ENCODE peak calls at places on chromosome 4, in nine cellular contexts. O is NCI-H1417; U is NCI-H2171 treated with DMSO at 0.1 percent for 48 hours; Q is CD8-positive, alpha-beta T cell; F is activated T-cell treated with anti-CD3 and anti-CD28 coated beads, Interleukin-2, amount 50 U/mL, for 48 hours; V is astrocyte of the spinal cord; N is HuH-7; S is sigmoid colon; X is mucosa of gallbladder. L is an unnamed sample.

GRCh38 chr4:123209436-123209835 is 187.2 kb upstream of the SPRY1 start:
- DNase-seq in O (no peak), U (no peak), Q (no peak), F (no peak), V (no peak), N (no peak), S (no peak), X (no peak), L (no peak)

GRCh38 chr4:173171987-173172386 is 3.4 kb downstream of the GALNT7 start:
- DNase-seq in O (no peak), U (no peak), Q (no peak), F (no peak), V (no peak), N (no peak), S (no peak), X (no peak), L (no peak)

GRCh38 chr4:57048590-57049304 is 61.4 kb downstream of the IGFBP7 start:
- DNase-seq in O (no peak), U (no peak), Q (no peak), F (no peak), V (no peak), N (no peak), S (no peak), X (no peak), L (no peak)

GRCh38 chr4:159401791-159402380 is 299.0 kb downstream of the RAPGEF2 start:
- DNase-seq in O (no peak), U (no peak), Q (no peak), F (no peak), V (peak), N (no peak), S (no peak), X (no peak), L (no peak)

GRCh38 chr4:1577818-1578217 is 106.3 kb downstream of the FAM53A start:
- DNase-seq in O (peak), U (no peak), Q (no peak), F (no peak), V (no peak), N (no peak), S (peak), X (no peak), L (no peak)

GRCh38 chr4:69360271-69360670 is 80.0 kb downstream of the UGT2B28 start:
- DNase-seq in O (no peak), U (no peak), Q (no peak), F (no peak), V (no peak), N (no peak), S (no peak), X (peak), L (no peak)

GRCh38 chr4:94390804-94391410 is 48.3 kb upstream of the HPGDS start:
- DNase-seq in O (peak), U (peak), Q (no peak), F (no peak), V (peak), N (no peak), S (no peak), X (no peak), L (no peak)

GRCh38 chr4:180084561-180084960 is 2158.6 kb upstream of the TENM3 start:
- DNase-seq in O (no peak), U (no peak), Q (no peak), F (no peak), V (peak), N (no peak), S (no peak), X (no peak), L (no peak)

GRCh38 chr4:82517043-82517442 is 44.7 kb downstream of the TMEM150C start:
- DNase-seq in O (no peak), U (no peak), Q (no peak), F (no peak), V (peak), N (no peak), S (no peak), X (no peak), L (no peak)

GRCh38 chr4:169940460-169940859 is 85.7 kb downstream of the MFAP3L start:
- DNase-seq in O (no peak), U (no peak), Q (no peak), F (no peak), V (no peak), N (peak), S (no peak), X (no peak), L (no peak)

L was measured in stomach.